ENCODE peak calls at places on chromosomes 3 and 15, in seven cellular contexts. One of them, this sample, is unnamed.

GRCh38 chr3:197468167-197468566 is 87.6 kb downstream of the BDH1 start:
- DNase-seq in fibroblast of mammary gland: peak; percentile 11
- DNase-seq in progenitor cell of endocrine pancreas: no peak
- DNase-seq in endothelial cell: no peak
- DNase-seq in A673: no peak
- DNase-seq in natural killer cell: no peak
- DNase-seq in ascending aorta: no peak
- DNase-seq in this sample: no peak

GRCh38 chr15:50463423-50464358 is 39.5 kb downstream of the USP8 start:
- DNase-seq in fibroblast of mammary gland: peak; percentile 71
- DNase-seq in progenitor cell of endocrine pancreas: no peak
- DNase-seq in endothelial cell: no peak
- DNase-seq in A673: no peak
- DNase-seq in natural killer cell: no peak
- DNase-seq in ascending aorta: no peak
- DNase-seq in this sample: no peak

GRCh38 chr3:117063910-117064309 is 354.3 kb downstream of the TUSC7 start:
- DNase-seq in fibroblast of mammary gland: peak; percentile 88
- DNase-seq in progenitor cell of endocrine pancreas: no peak
- DNase-seq in endothelial cell: no peak
- DNase-seq in A673: no peak
- DNase-seq in natural killer cell: no peak
- DNase-seq in ascending aorta: no peak
- DNase-seq in this sample: no peak

GRCh38 chr3:11077466-11077865 is 76.8 kb upstream of the HRH1 start:
- DNase-seq in fibroblast of mammary gland: peak; percentile 89
- DNase-seq in progenitor cell of endocrine pancreas: no peak
- DNase-seq in endothelial cell: no peak
- DNase-seq in A673: no peak
- DNase-seq in natural killer cell: no peak
- DNase-seq in ascending aorta: no peak
- DNase-seq in this sample: no peak

GRCh38 chr15:33104276-33104675 is 90.2 kb downstream of the FMN1 start:
- DNase-seq in fibroblast of mammary gland: peak; percentile 83
- DNase-seq in progenitor cell of endocrine pancreas: no peak
- DNase-seq in endothelial cell: no peak
- DNase-seq in A673: no peak
- DNase-seq in natural killer cell: no peak
- DNase-seq in ascending aorta: no peak
- DNase-seq in this sample: no peak

GRCh38 chr15:86725628-86726027 is 646.0 kb downstream of the AGBL1 start:
- DNase-seq in fibroblast of mammary gland: no peak
- DNase-seq in progenitor cell of endocrine pancreas: no peak
- DNase-seq in endothelial cell: no peak
- DNase-seq in A673: no peak
- DNase-seq in natural killer cell: no peak
- DNase-seq in ascending aorta: no peak
- DNase-seq in this sample: no peak

GRCh38 chr3:184506579-184506978 is 55.0 kb upstream of the EPHB3 start:
- DNase-seq in fibroblast of mammary gland: peak; percentile 88
- DNase-seq in progenitor cell of endocrine pancreas: no peak
- DNase-seq in endothelial cell: no peak
- DNase-seq in A673: no peak
- DNase-seq in natural killer cell: no peak
- DNase-seq in ascending aorta: no peak
- DNase-seq in this sample: no peak

GRCh38 chr3:102299125-102299877 is 135.5 kb upstream of the ZPLD1 start:
- DNase-seq in fibroblast of mammary gland: no peak
- DNase-seq in progenitor cell of endocrine pancreas: no peak
- DNase-seq in endothelial cell: no peak
- DNase-seq in A673: no peak
- DNase-seq in natural killer cell: no peak
- DNase-seq in ascending aorta: no peak
- DNase-seq in this sample: no peak

GRCh38 chr3:112857526-112857925 is 10.9 kb upstream of the CD200R1L start:
- DNase-seq in fibroblast of mammary gland: no peak
- DNase-seq in progenitor cell of endocrine pancreas: no peak
- DNase-seq in endothelial cell: no peak
- DNase-seq in A673: no peak
- DNase-seq in natural killer cell: no peak
- DNase-seq in ascending aorta: no peak
- DNase-seq in this sample: no peak

GRCh38 chr15:62165793-62166380 is 802 bp upstream of the C2CD4B start:
- DNase-seq in fibroblast of mammary gland: peak; percentile 8
- DNase-seq in progenitor cell of endocrine pancreas: no peak
- DNase-seq in endothelial cell: no peak
- DNase-seq in A673: peak; percentile 62
- DNase-seq in natural killer cell: no peak
- DNase-seq in ascending aorta: no peak
- DNase-seq in this sample: no peak

GRCh38 chr3:194987571-194988494 is 283.1 kb downstream of the XXYLT1 start:
- DNase-seq in fibroblast of mammary gland: no peak
- DNase-seq in progenitor cell of endocrine pancreas: no peak
- DNase-seq in endothelial cell: no peak
- DNase-seq in A673: no peak
- DNase-seq in natural killer cell: no peak
- DNase-seq in ascending aorta: no peak
- DNase-seq in this sample: no peak

GRCh38 chr3:2908693-2909351 is 201.4 kb downstream of the IL5RA start:
- DNase-seq in fibroblast of mammary gland: no peak
- DNase-seq in progenitor cell of endocrine pancreas: no peak
- DNase-seq in endothelial cell: no peak
- DNase-seq in A673: no peak
- DNase-seq in natural killer cell: no peak
- DNase-seq in ascending aorta: no peak
- DNase-seq in this sample: no peak

GRCh38 chr3:134646086-134646485 is 4.7 kb downstream of the KY start:
- DNase-seq in fibroblast of mammary gland: no peak
- DNase-seq in progenitor cell of endocrine pancreas: no peak
- DNase-seq in endothelial cell: no peak
- DNase-seq in A673: no peak
- DNase-seq in natural killer cell: no peak
- DNase-seq in ascending aorta: no peak
- DNase-seq in this sample: no peak

GRCh38 chr3:61964566-61964965 is 403.2 kb downstream of the PTPRG start:
- DNase-seq in fibroblast of mammary gland: peak; percentile 28
- DNase-seq in progenitor cell of endocrine pancreas: no peak
- DNase-seq in endothelial cell: no peak
- DNase-seq in A673: no peak
- DNase-seq in natural killer cell: no peak
- DNase-seq in ascending aorta: no peak
- DNase-seq in this sample: no peak

GRCh38 chr3:101333883-101334282 is 13.5 kb upstream of the IMPG2 start:
- DNase-seq in fibroblast of mammary gland: no peak
- DNase-seq in progenitor cell of endocrine pancreas: no peak
- DNase-seq in endothelial cell: no peak
- DNase-seq in A673: no peak
- DNase-seq in natural killer cell: no peak
- DNase-seq in ascending aorta: no peak
- DNase-seq in this sample: no peak

GRCh38 chr3:79824166-79824565 is 56.4 kb upstream of the ROBO1 start:
- DNase-seq in fibroblast of mammary gland: no peak
- DNase-seq in progenitor cell of endocrine pancreas: no peak
- DNase-seq in endothelial cell: no peak
- DNase-seq in A673: no peak
- DNase-seq in natural killer cell: no peak
- DNase-seq in ascending aorta: no peak
- DNase-seq in this sample: no peak

GRCh38 chr15:98294126-98294525 is 333.6 kb downstream of the ARRDC4 start:
- DNase-seq in fibroblast of mammary gland: no peak
- DNase-seq in progenitor cell of endocrine pancreas: no peak
- DNase-seq in endothelial cell: no peak
- DNase-seq in A673: no peak
- DNase-seq in natural killer cell: no peak
- DNase-seq in ascending aorta: no peak
- DNase-seq in this sample: no peak

GRCh38 chr3:32200490-32200889 is 38.0 kb upstream of the CMTM8 start:
- DNase-seq in fibroblast of mammary gland: peak; percentile 93
- DNase-seq in progenitor cell of endocrine pancreas: no peak
- DNase-seq in endothelial cell: no peak
- DNase-seq in A673: no peak
- DNase-seq in natural killer cell: no peak
- DNase-seq in ascending aorta: no peak
- DNase-seq in this sample: peak; percentile 24

GRCh38 chr15:28881600-28881999 is 4.2 kb upstream of the APBA2 start:
- DNase-seq in fibroblast of mammary gland: no peak
- DNase-seq in progenitor cell of endocrine pancreas: no peak
- DNase-seq in endothelial cell: no peak
- DNase-seq in A673: no peak
- DNase-seq in natural killer cell: no peak
- DNase-seq in ascending aorta: no peak
- DNase-seq in this sample: no peak

GRCh38 chr3:97971679-97972567 is at the start of gene RIOX2:
- DNase-seq in fibroblast of mammary gland: peak; percentile 67
- DNase-seq in progenitor cell of endocrine pancreas: peak; percentile 42
- DNase-seq in endothelial cell: peak; percentile 62
- DNase-seq in A673: peak; percentile 78
- DNase-seq in natural killer cell: peak; percentile 57
- DNase-seq in ascending aorta: peak; percentile 82
- DNase-seq in this sample: peak; percentile 40

GRCh38 chr3:97972976-97973375 is 745 bp upstream of the RIOX2 start:
- DNase-seq in fibroblast of mammary gland: no peak
- DNase-seq in progenitor cell of endocrine pancreas: no peak
- DNase-seq in endothelial cell: no peak
- DNase-seq in A673: no peak
- DNase-seq in natural killer cell: no peak
- DNase-seq in ascending aorta: no peak
- DNase-seq in this sample: no peak

GRCh38 chr3:97979610-97980009 is 7.4 kb upstream of the RIOX2 start:
- DNase-seq in fibroblast of mammary gland: no peak
- DNase-seq in progenitor cell of endocrine pancreas: no peak
- DNase-seq in endothelial cell: no peak
- DNase-seq in A673: no peak
- DNase-seq in natural killer cell: no peak
- DNase-seq in ascending aorta: no peak
- DNase-seq in this sample: no peak

GRCh38 chr3:97974996-97975395 is 2.8 kb upstream of the RIOX2 start:
- DNase-seq in fibroblast of mammary gland: no peak
- DNase-seq in progenitor cell of endocrine pancreas: no peak
- DNase-seq in endothelial cell: no peak
- DNase-seq in A673: no peak
- DNase-seq in natural killer cell: no peak
- DNase-seq in ascending aorta: no peak
- DNase-seq in this sample: no peak

DNA sequence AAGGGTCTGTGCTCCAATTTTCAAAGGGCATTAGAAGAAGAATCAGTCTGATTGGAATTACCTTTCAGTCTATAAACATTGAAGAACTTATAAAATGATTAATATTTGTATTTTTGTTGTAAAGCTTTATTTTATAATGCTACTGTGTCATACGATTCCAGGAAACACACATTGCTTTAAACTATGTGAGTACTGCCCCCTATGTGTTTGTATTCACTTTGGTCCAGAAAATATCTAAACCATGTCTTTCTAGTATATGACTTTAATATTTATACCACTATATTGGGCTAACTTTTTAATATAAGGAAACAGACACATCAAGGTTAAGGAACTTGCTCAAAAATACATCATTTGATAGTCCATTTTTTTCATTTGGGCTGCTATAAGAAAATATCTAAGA is 3.2 kb upstream of the RIOX2 start:
- DNase-seq in fibroblast of mammary gland: no peak
- DNase-seq in progenitor cell of endocrine pancreas: no peak
- DNase-seq in endothelial cell: no peak
- DNase-seq in A673: no peak
- DNase-seq in natural killer cell: no peak
- DNase-seq in ascending aorta: no peak
- DNase-seq in this sample: no peak
- TF ChIP-seq CTCF in fibroblast of mammary gland: peak; percentile 28
- TF ChIP-seq CTCF in progenitor cell of endocrine pancreas: no peak
- TF ChIP-seq CTCF in endothelial cell: no peak
- TF ChIP-seq CTCF in A673: peak; percentile 45
- TF ChIP-seq CTCF in natural killer cell: no peak
- TF ChIP-seq CTCF in ascending aorta: no peak
- TF ChIP-seq CTCF in this sample: no peak

GRCh38 chr3:152109038-152109437 is 159.7 kb upstream of the MBNL1 start:
- DNase-seq in fibroblast of mammary gland: no peak
- DNase-seq in progenitor cell of endocrine pancreas: no peak
- DNase-seq in endothelial cell: no peak
- DNase-seq in A673: no peak
- DNase-seq in natural killer cell: no peak
- DNase-seq in ascending aorta: no peak
- DNase-seq in this sample: no peak

GRCh38 chr3:152113413-152113812 is 155.3 kb upstream of the MBNL1 start:
- DNase-seq in fibroblast of mammary gland: no peak
- DNase-seq in progenitor cell of endocrine pancreas: no peak
- DNase-seq in endothelial cell: no peak
- DNase-seq in A673: no peak
- DNase-seq in natural killer cell: no peak
- DNase-seq in ascending aorta: no peak
- DNase-seq in this sample: no peak

DNA sequence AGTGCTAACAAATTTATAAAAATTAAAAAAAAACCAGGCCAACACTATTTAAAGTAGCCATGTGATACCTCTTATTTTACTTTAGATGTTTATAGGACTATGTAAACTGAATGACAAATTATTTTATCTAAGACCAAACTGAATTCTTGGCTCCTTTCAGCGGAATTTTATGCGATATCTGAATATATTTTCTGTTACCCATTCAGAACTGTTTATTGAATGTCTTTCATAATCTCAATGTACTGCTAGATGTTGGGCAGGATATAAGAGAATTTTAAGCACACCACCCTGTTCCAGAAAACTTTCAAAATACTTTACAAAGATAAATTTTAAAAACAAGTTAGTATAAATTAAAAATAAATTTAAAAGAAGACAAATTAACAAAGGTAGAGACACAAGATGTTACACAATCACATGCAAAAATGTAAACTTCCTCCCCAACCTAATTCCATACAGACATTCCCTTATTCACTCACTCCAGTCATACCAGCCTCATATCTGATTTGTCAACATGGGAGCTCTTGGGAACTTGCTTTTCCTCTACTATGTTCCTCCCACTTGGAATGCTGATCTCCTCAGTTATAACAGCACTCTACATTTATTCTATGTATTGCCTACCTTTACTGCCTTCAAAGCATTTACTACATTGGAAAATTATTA is 154.6 kb upstream of the MBNL1 start:
- DNase-seq in fibroblast of mammary gland: no peak
- DNase-seq in progenitor cell of endocrine pancreas: no peak
- DNase-seq in endothelial cell: no peak
- DNase-seq in A673: no peak
- DNase-seq in natural killer cell: no peak
- DNase-seq in ascending aorta: no peak
- DNase-seq in this sample: no peak
- TF ChIP-seq CTCF in fibroblast of mammary gland: no peak
- TF ChIP-seq CTCF in progenitor cell of endocrine pancreas: no peak
- TF ChIP-seq CTCF in endothelial cell: no peak
- TF ChIP-seq CTCF in A673: no peak
- TF ChIP-seq CTCF in natural killer cell: no peak
- TF ChIP-seq CTCF in ascending aorta: no peak
- TF ChIP-seq CTCF in this sample: no peak

GRCh38 chr3:17544632-17545031 is 197.8 kb downstream of the TBC1D5 start:
- DNase-seq in fibroblast of mammary gland: peak; percentile 14
- DNase-seq in progenitor cell of endocrine pancreas: no peak
- DNase-seq in endothelial cell: no peak
- DNase-seq in A673: peak; percentile 5
- DNase-seq in natural killer cell: no peak
- DNase-seq in ascending aorta: no peak
- DNase-seq in this sample: no peak
- TF ChIP-seq CTCF in fibroblast of mammary gland: peak; percentile 35
- TF ChIP-seq CTCF in progenitor cell of endocrine pancreas: no peak
- TF ChIP-seq CTCF in endothelial cell: no peak
- TF ChIP-seq CTCF in A673: peak; percentile 5
- TF ChIP-seq CTCF in natural killer cell: no peak
- TF ChIP-seq CTCF in ascending aorta: no peak
- TF ChIP-seq CTCF in this sample: no peak

GRCh38 chr15:74799255-74799842 is 13.3 kb upstream of the LMAN1L start:
- DNase-seq in fibroblast of mammary gland: no peak
- DNase-seq in progenitor cell of endocrine pancreas: no peak
- DNase-seq in endothelial cell: no peak
- DNase-seq in A673: no peak
- DNase-seq in natural killer cell: no peak
- DNase-seq in ascending aorta: no peak
- DNase-seq in this sample: no peak
- TF ChIP-seq CTCF in fibroblast of mammary gland: no peak
- TF ChIP-seq CTCF in progenitor cell of endocrine pancreas: no peak
- TF ChIP-seq CTCF in endothelial cell: no peak
- TF ChIP-seq CTCF in A673: no peak
- TF ChIP-seq CTCF in natural killer cell: no peak
- TF ChIP-seq CTCF in ascending aorta: no peak
- TF ChIP-seq CTCF in this sample: no peak

This sample was measured in omental fat pad.